ENCODE peak calls at places on chromosome 1, in eight cellular contexts. F is cerebellum; S is vagina; B is NB4; P is NCI-H1694 treated with DMSO at 0.1 percent for 48 hours; M is activated naive CD4-positive, alpha-beta T cell treated with Interleukin-2 at 50 U/mL for 16 hours; E is nephron progenitor cell; G is T-helper 2 cell treated with Interferon-gamma antibody and Interleukin-4, amounts not matched to agents 5 μg/mL and 100 μg/mL, for 36 hours. W is an unnamed sample.

GRCh38 chr1:31238986-31239613 is 587 bp downstream of the NKAIN1 start:
- DNase-seq in F (peak), S (no peak), P (peak), G (no peak), B (peak), E (peak), M (no peak), W (no peak)

GRCh38 chr1:22317231-22317919 is 134.3 kb upstream of the ZBTB40 start:
- DNase-seq in P (peak), G (no peak), F (no peak), S (peak), B (peak), M (no peak), E (peak), W (no peak)

GRCh38 chr1:153447498-153448170 is 12.8 kb downstream of the S100A7 start:
- DNase-seq in S (no peak), E (no peak), M (no peak), B (no peak), F (no peak), P (no peak), G (no peak), W (no peak)

GRCh38 chr1:221991221-221991620 is 249.3 kb upstream of the DUSP10 start:
- DNase-seq in M (no peak), F (no peak), G (no peak), E (no peak), B (no peak), S (no peak), P (no peak), W (no peak)

GRCh38 chr1:89576016-89576415 is 51.4 kb downstream of the LRRC8B start:
- DNase-seq in P (no peak), E (no peak), M (no peak), G (no peak), F (no peak), B (no peak), S (no peak), W (no peak)

GRCh38 chr1:161736332-161736969 is 13.1 kb upstream of the DUSP12 start:
- DNase-seq in G (no peak), S (no peak), M (no peak), F (no peak), E (no peak), B (no peak), P (no peak), W (no peak)

GRCh38 chr1:23613191-23614126 is 54.2 kb upstream of the ID3 start:
- DNase-seq in S (no peak), B (no peak), G (peak), E (no peak), M (peak), P (no peak), F (no peak), W (no peak)

GRCh38 chr1:156652131-156652991 is 10.4 kb downstream of the BCAN start:
- DNase-seq in B (peak), E (peak), P (no peak), M (no peak), S (no peak), G (no peak), F (no peak), W (no peak)

GRCh38 chr1:79745928-79746327 is 739.4 kb upstream of the ADGRL4 start:
- DNase-seq in M (no peak), E (no peak), P (no peak), B (no peak), S (no peak), G (no peak), F (no peak), W (no peak)

GRCh38 chr1:188889166-188889565 is 1588.5 kb downstream of the BRINP3 start:
- DNase-seq in M (no peak), G (no peak), P (no peak), E (no peak), B (no peak), S (no peak), F (no peak), W (no peak)